ENCODE peak calls at places on chromosomes 12 and 14, in four cellular contexts. D is mucosa of gallbladder; W is foreskin fibroblast; S is activated T-helper 9 cell treated with anti-CD3 and anti-CD28 coated beads, Interleukin-2, amount 50 U/mL, for 16 hours. I is an unnamed sample.

GRCh38 chr14:90388437-90388836 is 8.4 kb upstream of the CALM1 start:
- DNase-seq in D (peak), W (peak), S (no peak), I (no peak)

GRCh38 chr12:31900271-31900670 is 58.9 kb upstream of the RESF1 start:
- DNase-seq in D (no peak), W (no peak), S (no peak), I (no peak)

GRCh38 chr12:49295087-49296001 is at the start of gene PRPH:
- DNase-seq in D (no peak), W (peak), S (no peak), I (no peak)

GRCh38 chr14:69571879-69572633 is 2.6 kb downstream of the CCDC177 start:
- DNase-seq in D (no peak), W (peak), S (no peak), I (no peak)

GRCh38 chr12:105882404-105882803 is 256.4 kb downstream of the NUAK1 start:
- DNase-seq in D (no peak), W (no peak), S (no peak), I (no peak)

GRCh38 chr12:116561181-116561821 is 2.1 kb downstream of the MAP1LC3B2 start:
- DNase-seq in D (no peak), W (no peak), S (no peak), I (no peak)

GRCh38 chr12:65892905-65893304 is 68.6 kb downstream of the HMGA2 start:
- DNase-seq in D (no peak), W (peak), S (no peak), I (no peak)

GRCh38 chr12:12538535-12538934 is 24.1 kb downstream of the DUSP16 start:
- DNase-seq in D (no peak), W (no peak), S (no peak), I (no peak)

GRCh38 chr12:71737204-71737603 is 17.5 kb upstream of the RAB21 start:
- DNase-seq in D (no peak), W (no peak), S (no peak), I (no peak)

GRCh38 chr12:33596061-33596460 is 156.4 kb upstream of the SYT10 start:
- DNase-seq in D (no peak), W (no peak), S (no peak), I (no peak)

GRCh38 chr14:23883684-23884540 is 69.7 kb upstream of the DHRS4 start:
- DNase-seq in D (no peak), W (no peak), S (no peak), I (no peak)

GRCh38 chr12:113065126-113066007 is 8.8 kb downstream of the DTX1 start:
- DNase-seq in D (no peak), W (peak), S (no peak), I (no peak)

GRCh38 chr14:68947802-68948201 is 31.3 kb downstream of the ACTN1 start:
- DNase-seq in D (peak), W (peak), S (no peak), I (peak)

GRCh38 chr12:46108721-46109120 is 118.3 kb upstream of the SCAF11 start:
- DNase-seq in D (no peak), W (no peak), S (no peak), I (no peak)

GRCh38 chr12:6772331-6772695 is at the start of gene LAG3:
- DNase-seq in D (no peak), W (no peak), S (peak), I (no peak)

GRCh38 chr12:120862664-120863063 is 41.5 kb downstream of the SPPL3 start:
- DNase-seq in D (no peak), W (no peak), S (no peak), I (no peak)

GRCh38 chr12:132163041-132163910 is 19.0 kb downstream of the NOC4L start:
- DNase-seq in D (no peak), W (no peak), S (no peak), I (no peak)